ENCODE peak calls at places on chromosomes 7 and 10, in six cellular contexts. One of them, this sample, is unnamed.

GRCh38 chr7:32154797-32155196 is 84.6 kb upstream of the PDE1C start:
- DNase-seq in myocyte: no peak
- DNase-seq in T-cell: no peak
- DNase-seq in activated effector memory CD4-positive, alpha-beta T cell treated with Interleukin-2 at 50 U/mL for 16 hours: no peak
- DNase-seq in nephron progenitor cell: no peak
- DNase-seq in RCC 7860: peak
- DNase-seq in this sample: no peak

GRCh38 chr7:130875265-130875741 is 141.3 kb upstream of the KLF14 start:
- DNase-seq in myocyte: peak
- DNase-seq in nephron progenitor cell: peak
- DNase-seq in RCC 7860: peak
- DNase-seq in T-cell: peak
- DNase-seq in activated effector memory CD4-positive, alpha-beta T cell treated with Interleukin-2 at 50 U/mL for 16 hours: no peak
- DNase-seq in this sample: no peak

GRCh38 chr7:100102950-100103840 is 1.8 kb downstream of the AP4M1 start:
- DNase-seq in myocyte: peak
- DNase-seq in RCC 7860: peak
- DNase-seq in nephron progenitor cell: no peak
- DNase-seq in T-cell: no peak
- DNase-seq in activated effector memory CD4-positive, alpha-beta T cell treated with Interleukin-2 at 50 U/mL for 16 hours: no peak
- DNase-seq in this sample: no peak

GRCh38 chr10:99527526-99528255 is 5.1 kb upstream of the NKX2-3 start:
- DNase-seq in nephron progenitor cell: no peak
- DNase-seq in activated effector memory CD4-positive, alpha-beta T cell treated with Interleukin-2 at 50 U/mL for 16 hours: no peak
- DNase-seq in myocyte: no peak
- DNase-seq in T-cell: no peak
- DNase-seq in RCC 7860: no peak
- DNase-seq in this sample: no peak

GRCh38 chr10:91033536-91033935 is 112.6 kb upstream of the ANKRD1 start:
- DNase-seq in activated effector memory CD4-positive, alpha-beta T cell treated with Interleukin-2 at 50 U/mL for 16 hours: no peak
- DNase-seq in nephron progenitor cell: no peak
- DNase-seq in T-cell: no peak
- DNase-seq in RCC 7860: no peak
- DNase-seq in myocyte: no peak
- DNase-seq in this sample: no peak

GRCh38 chr7:92781117-92781720 is 55.2 kb downstream of the CDK6 start:
- DNase-seq in T-cell: no peak
- DNase-seq in myocyte: peak
- DNase-seq in nephron progenitor cell: no peak
- DNase-seq in RCC 7860: no peak
- DNase-seq in activated effector memory CD4-positive, alpha-beta T cell treated with Interleukin-2 at 50 U/mL for 16 hours: no peak
- DNase-seq in this sample: no peak

GRCh38 chr10:73905256-73906018 is 5.5 kb upstream of the PLAU start:
- DNase-seq in nephron progenitor cell: no peak
- DNase-seq in RCC 7860: no peak
- DNase-seq in activated effector memory CD4-positive, alpha-beta T cell treated with Interleukin-2 at 50 U/mL for 16 hours: no peak
- DNase-seq in T-cell: no peak
- DNase-seq in myocyte: no peak
- DNase-seq in this sample: no peak

GRCh38 chr10:118692911-118693310 is 61.9 kb downstream of the CACUL1 start:
- DNase-seq in myocyte: peak
- DNase-seq in activated effector memory CD4-positive, alpha-beta T cell treated with Interleukin-2 at 50 U/mL for 16 hours: no peak
- DNase-seq in nephron progenitor cell: no peak
- DNase-seq in T-cell: no peak
- DNase-seq in RCC 7860: peak
- DNase-seq in this sample: peak

GRCh38 chr10:113362645-113363091 is 190.2 kb upstream of the HABP2 start:
- DNase-seq in myocyte: no peak
- DNase-seq in activated effector memory CD4-positive, alpha-beta T cell treated with Interleukin-2 at 50 U/mL for 16 hours: no peak
- DNase-seq in RCC 7860: no peak
- DNase-seq in T-cell: no peak
- DNase-seq in nephron progenitor cell: no peak
- DNase-seq in this sample: no peak

GRCh38 chr10:60289800-60290199 is 99.9 kb downstream of the ANK3 start:
- DNase-seq in T-cell: no peak
- DNase-seq in nephron progenitor cell: no peak
- DNase-seq in activated effector memory CD4-positive, alpha-beta T cell treated with Interleukin-2 at 50 U/mL for 16 hours: no peak
- DNase-seq in RCC 7860: no peak
- DNase-seq in myocyte: no peak
- DNase-seq in this sample: no peak

GRCh38 chr10:20698837-20699236 is 198.3 kb downstream of the NEBL start:
- DNase-seq in myocyte: no peak
- DNase-seq in RCC 7860: no peak
- DNase-seq in nephron progenitor cell: no peak
- DNase-seq in T-cell: no peak
- DNase-seq in activated effector memory CD4-positive, alpha-beta T cell treated with Interleukin-2 at 50 U/mL for 16 hours: no peak
- DNase-seq in this sample: no peak